ENCODE peak calls at places on chromosomes 3 and 15, in six cellular contexts. One of them, this sample, is unnamed.

GRCh38 chr3:12107071-12107713 is 51.5 kb downstream of the TIMP4 start:
- DNase-seq in transverse colon: no peak
- DNase-seq in SK-N-SH: peak
- DNase-seq in Panc1: no peak
- DNase-seq in stomach: no peak
- DNase-seq in sigmoid colon: no peak
- DNase-seq in this sample: no peak

GRCh38 chr3:195692781-195693427 is 27.9 kb upstream of the MUC20 start:
- DNase-seq in transverse colon: no peak
- DNase-seq in SK-N-SH: no peak
- DNase-seq in Panc1: no peak
- DNase-seq in sigmoid colon: no peak
- DNase-seq in stomach: no peak
- DNase-seq in this sample: no peak

GRCh38 chr3:175144368-175144767 is 285.2 kb downstream of the NAALADL2 start:
- DNase-seq in sigmoid colon: no peak
- DNase-seq in SK-N-SH: no peak
- DNase-seq in stomach: no peak
- DNase-seq in Panc1: no peak
- DNase-seq in transverse colon: no peak
- DNase-seq in this sample: no peak

GRCh38 chr3:164113406-164114332 is 964.6 kb downstream of the SI start:
- DNase-seq in transverse colon: no peak
- DNase-seq in sigmoid colon: no peak
- DNase-seq in SK-N-SH: no peak
- DNase-seq in Panc1: no peak
- DNase-seq in stomach: no peak
- DNase-seq in this sample: no peak

GRCh38 chr3:35223636-35224035 is 415.7 kb upstream of the ARPP21 start:
- DNase-seq in SK-N-SH: no peak
- DNase-seq in transverse colon: no peak
- DNase-seq in sigmoid colon: no peak
- DNase-seq in stomach: no peak
- DNase-seq in Panc1: no peak
- DNase-seq in this sample: no peak

GRCh38 chr3:95813261-95813660 is 1001.1 kb upstream of the EPHA6 start:
- DNase-seq in stomach: no peak
- DNase-seq in Panc1: no peak
- DNase-seq in SK-N-SH: no peak
- DNase-seq in sigmoid colon: no peak
- DNase-seq in transverse colon: no peak
- DNase-seq in this sample: no peak

GRCh38 chr15:31262901-31263671 is 63.5 kb upstream of the KLF13 start:
- DNase-seq in stomach: peak
- DNase-seq in transverse colon: peak
- DNase-seq in Panc1: no peak
- DNase-seq in SK-N-SH: no peak
- DNase-seq in sigmoid colon: peak
- DNase-seq in this sample: peak

GRCh38 chr3:122305818-122306621 is 19.0 kb upstream of the CSTA start:
- DNase-seq in sigmoid colon: no peak
- DNase-seq in SK-N-SH: no peak
- DNase-seq in transverse colon: peak
- DNase-seq in Panc1: peak
- DNase-seq in stomach: peak
- DNase-seq in this sample: no peak

GRCh38 chr3:63228677-63229076 is 49.4 kb upstream of the SYNPR start:
- DNase-seq in stomach: no peak
- DNase-seq in transverse colon: no peak
- DNase-seq in SK-N-SH: peak
- DNase-seq in sigmoid colon: no peak
- DNase-seq in Panc1: peak
- DNase-seq in this sample: peak

GRCh38 chr3:177026505-177027277 is 170.6 kb downstream of the TBL1XR1 start:
- DNase-seq in Panc1: no peak
- DNase-seq in sigmoid colon: no peak
- DNase-seq in stomach: no peak
- DNase-seq in SK-N-SH: no peak
- DNase-seq in transverse colon: no peak
- DNase-seq in this sample: no peak

GRCh38 chr3:165622356-165622755 is 214.9 kb downstream of the BCHE start:
- DNase-seq in sigmoid colon: no peak
- DNase-seq in transverse colon: no peak
- DNase-seq in Panc1: no peak
- DNase-seq in stomach: no peak
- DNase-seq in SK-N-SH: no peak
- DNase-seq in this sample: no peak

DNA sequence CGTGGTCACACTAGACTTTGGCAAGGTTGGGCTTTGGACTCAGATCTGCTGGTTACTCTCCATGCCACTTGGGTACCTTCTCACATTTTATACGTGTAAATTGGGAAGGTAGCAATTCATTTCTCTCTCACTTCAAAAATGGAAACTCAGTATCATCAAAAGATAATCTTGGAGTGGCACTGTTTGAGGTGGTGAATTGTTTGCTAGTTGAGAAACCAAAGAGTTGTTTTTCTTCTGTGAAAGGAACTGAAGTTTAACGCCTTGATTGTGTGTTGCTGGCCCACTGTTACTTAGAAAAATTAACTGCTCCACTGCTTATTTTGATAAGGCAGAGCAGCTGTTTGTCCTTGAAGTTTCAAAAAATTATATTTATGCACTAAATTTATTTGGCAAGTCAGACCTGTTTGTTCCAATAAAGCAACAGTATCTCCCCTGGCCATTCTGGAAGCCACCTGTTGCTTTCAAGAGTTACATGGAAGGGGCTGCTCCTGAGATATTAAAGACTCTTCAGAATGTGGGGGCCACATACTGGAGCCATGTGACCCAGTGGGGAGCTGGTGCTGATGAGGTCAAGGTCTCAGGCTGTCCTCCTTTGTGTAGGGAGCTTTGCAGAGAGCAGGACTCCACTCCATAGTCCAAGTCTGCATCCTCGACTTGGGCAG is 16.2 kb downstream of the PLCL2 start:
- DNase-seq in SK-N-SH: no peak
- DNase-seq in Panc1: no peak
- DNase-seq in stomach: no peak
- DNase-seq in transverse colon: no peak
- DNase-seq in sigmoid colon: no peak
- DNase-seq in this sample: no peak
- H3K4me3 ChIP-seq in SK-N-SH: no peak
- H3K4me3 ChIP-seq in Panc1: no peak
- H3K4me3 ChIP-seq in stomach: no peak
- H3K4me3 ChIP-seq in transverse colon: no peak
- H3K4me3 ChIP-seq in sigmoid colon: no peak
- H3K4me3 ChIP-seq in this sample: no peak

GRCh38 chr15:95875141-95875643 is 455.3 kb upstream of the NR2F2 start:
- DNase-seq in sigmoid colon: no peak
- DNase-seq in SK-N-SH: no peak
- DNase-seq in stomach: peak
- DNase-seq in transverse colon: no peak
- DNase-seq in Panc1: no peak
- DNase-seq in this sample: peak
- TF ChIP-seq POLR2AphosphoS5 in sigmoid colon: no peak
- TF ChIP-seq POLR2AphosphoS5 in SK-N-SH: no peak
- TF ChIP-seq POLR2AphosphoS5 in stomach: no peak
- TF ChIP-seq POLR2AphosphoS5 in transverse colon: no peak
- TF ChIP-seq POLR2AphosphoS5 in Panc1: no peak
- TF ChIP-seq POLR2AphosphoS5 in this sample: peak

DNA sequence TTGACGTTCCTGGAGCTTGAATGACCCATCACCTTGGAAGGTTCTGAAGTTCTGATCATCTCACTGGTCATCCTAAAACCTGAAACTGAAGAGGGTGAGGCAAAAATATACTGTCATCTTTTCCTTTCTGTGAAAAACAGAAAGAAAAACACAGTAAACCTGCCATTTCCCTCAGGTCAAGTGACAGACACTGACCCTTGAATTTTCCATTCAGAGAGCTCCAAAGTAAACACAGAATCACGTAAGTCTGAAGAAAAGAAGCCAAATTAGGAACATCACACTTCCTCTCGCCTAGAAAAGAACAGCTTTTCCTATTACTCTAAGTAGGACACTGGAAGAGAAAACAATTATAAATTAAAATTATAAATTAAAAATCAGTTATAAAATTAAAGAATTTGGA is 78.7 kb upstream of the TGFBR2 start:
- DNase-seq in sigmoid colon: no peak
- DNase-seq in transverse colon: no peak
- DNase-seq in stomach: no peak
- DNase-seq in SK-N-SH: no peak
- DNase-seq in Panc1: no peak
- DNase-seq in this sample: no peak
- H3K4me3 ChIP-seq in sigmoid colon: no peak
- H3K4me3 ChIP-seq in transverse colon: no peak
- H3K4me3 ChIP-seq in stomach: no peak
- H3K4me3 ChIP-seq in SK-N-SH: no peak
- H3K4me3 ChIP-seq in Panc1: no peak
- H3K4me3 ChIP-seq in this sample: no peak

GRCh38 chr15:40845511-40846284 is 1.9 kb downstream of the SPINT1 start:
- DNase-seq in Panc1: no peak
- DNase-seq in sigmoid colon: no peak
- DNase-seq in SK-N-SH: no peak
- DNase-seq in transverse colon: peak
- DNase-seq in stomach: peak
- DNase-seq in this sample: no peak
- TF ChIP-seq POLR2AphosphoS5 in Panc1: no peak
- TF ChIP-seq POLR2AphosphoS5 in sigmoid colon: no peak
- TF ChIP-seq POLR2AphosphoS5 in SK-N-SH: no peak
- TF ChIP-seq POLR2AphosphoS5 in transverse colon: peak
- TF ChIP-seq POLR2AphosphoS5 in stomach: no peak
- TF ChIP-seq POLR2AphosphoS5 in this sample: no peak

GRCh38 chr3:184604956-184605290 is 43.3 kb downstream of the EPHB3 start:
- DNase-seq in sigmoid colon: peak
- DNase-seq in transverse colon: no peak
- DNase-seq in stomach: no peak
- DNase-seq in Panc1: no peak
- DNase-seq in SK-N-SH: no peak
- DNase-seq in this sample: no peak

GRCh38 chr3:184603156-184604030 is 41.8 kb downstream of the EPHB3 start:
- DNase-seq in Panc1: no peak
- DNase-seq in transverse colon: no peak
- DNase-seq in stomach: no peak
- DNase-seq in SK-N-SH: no peak
- DNase-seq in sigmoid colon: no peak
- DNase-seq in this sample: no peak

GRCh38 chr3:184602406-184603155 is 41.0 kb downstream of the EPHB3 start:
- DNase-seq in transverse colon: no peak
- DNase-seq in stomach: no peak
- DNase-seq in sigmoid colon: peak
- DNase-seq in SK-N-SH: peak
- DNase-seq in Panc1: no peak
- DNase-seq in this sample: no peak

GRCh38 chr3:184601576-184602405 is 40.2 kb downstream of the EPHB3 start:
- DNase-seq in SK-N-SH: no peak
- DNase-seq in sigmoid colon: peak
- DNase-seq in Panc1: no peak
- DNase-seq in stomach: no peak
- DNase-seq in transverse colon: no peak
- DNase-seq in this sample: no peak

DNA sequence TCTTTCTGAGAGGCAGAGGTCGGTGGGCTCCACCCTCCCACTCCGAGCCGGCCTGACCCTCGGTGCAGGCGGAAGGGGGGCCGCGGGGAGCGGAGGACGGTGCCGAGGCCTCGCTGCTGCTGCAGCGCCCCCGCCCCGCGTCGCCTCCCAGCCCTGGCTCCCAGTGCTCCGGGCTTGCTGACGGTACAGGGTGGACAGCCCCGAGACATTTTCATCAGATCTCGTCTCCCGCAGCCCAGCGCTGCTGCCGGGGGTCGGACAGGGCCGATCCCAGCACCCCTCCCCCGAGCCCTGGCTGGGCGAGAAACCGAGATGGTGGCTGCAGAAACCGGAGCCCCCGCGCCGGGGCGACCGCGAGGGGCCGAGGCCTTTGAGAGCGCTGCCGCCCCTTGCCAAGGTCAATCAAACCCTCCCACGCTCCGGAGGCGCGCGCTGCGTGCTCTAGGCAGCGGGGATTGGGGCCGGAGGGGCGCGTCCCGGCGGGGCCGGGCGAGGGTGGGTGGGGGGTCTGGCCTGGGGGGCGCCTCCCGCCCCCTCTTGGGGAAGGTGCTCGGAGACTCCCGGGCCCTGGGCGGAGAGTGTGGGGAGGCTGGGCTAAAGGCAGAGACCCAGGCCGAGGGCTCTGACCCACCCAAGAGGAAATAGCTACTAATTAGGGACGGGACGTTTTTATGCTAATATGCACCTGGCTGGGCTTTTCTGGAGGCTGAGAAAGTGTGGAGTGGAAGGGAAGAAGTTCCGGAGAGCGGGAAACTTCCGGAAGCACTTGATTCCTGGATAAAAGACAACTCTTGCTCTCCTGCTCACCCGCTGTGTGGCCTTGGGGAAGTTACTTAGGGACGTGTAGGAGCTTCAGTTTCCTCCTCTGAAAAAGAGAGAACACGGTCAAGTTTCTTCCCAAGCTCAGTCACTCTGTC is 42.7 kb downstream of the EPHB3 start:
- DNase-seq in sigmoid colon: peak
- DNase-seq in SK-N-SH: no peak
- DNase-seq in Panc1: no peak
- DNase-seq in transverse colon: no peak
- DNase-seq in stomach: no peak
- DNase-seq in this sample: no peak
- H3K4me3 ChIP-seq in sigmoid colon: peak
- H3K4me3 ChIP-seq in SK-N-SH: no peak
- H3K4me3 ChIP-seq in Panc1: no peak
- H3K4me3 ChIP-seq in transverse colon: no peak
- H3K4me3 ChIP-seq in stomach: peak
- H3K4me3 ChIP-seq in this sample: peak

DNA sequence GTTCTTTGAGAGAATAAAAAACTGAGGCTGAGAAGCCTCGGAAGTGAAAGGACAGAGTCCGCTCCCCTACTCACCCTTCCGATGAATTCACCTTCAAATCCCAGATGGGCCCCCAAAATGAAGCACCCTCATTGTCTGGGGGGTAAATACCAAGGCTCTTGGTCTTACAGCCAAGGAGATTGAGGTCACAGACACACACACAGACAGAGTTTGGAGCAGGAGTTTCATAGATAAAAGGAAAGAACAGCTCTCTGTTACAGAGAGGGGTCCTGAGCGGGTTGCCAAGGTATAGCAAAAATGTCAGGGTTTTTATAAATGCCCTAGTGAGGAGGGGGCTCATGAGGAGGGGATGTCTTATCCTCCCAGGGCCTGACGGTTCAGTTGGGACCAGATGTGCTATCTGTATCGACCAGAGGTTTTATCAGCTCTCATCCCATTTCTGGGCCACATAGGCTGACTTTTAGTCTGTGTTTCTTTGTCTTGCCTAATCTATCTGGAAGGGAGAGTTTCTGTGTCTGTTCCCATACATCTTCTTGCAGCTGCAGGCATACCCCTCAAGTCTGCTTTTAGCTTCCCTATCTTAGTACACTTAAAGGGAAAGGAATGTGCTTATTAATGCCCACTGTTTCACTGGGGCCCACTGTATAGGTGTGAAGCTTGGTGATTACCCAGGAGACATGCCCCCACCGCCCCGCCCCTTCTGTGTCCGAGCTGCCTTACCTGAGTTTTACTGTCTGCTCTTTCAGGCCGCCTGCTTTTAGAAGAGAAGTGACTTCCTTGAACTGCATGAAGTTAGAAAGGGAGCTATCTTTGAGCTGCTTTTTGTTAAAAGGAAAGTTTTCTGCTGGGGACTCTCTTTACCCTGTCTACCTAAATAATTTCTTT is 66.8 kb upstream of the ATP11B start:
- DNase-seq in SK-N-SH: peak
- DNase-seq in sigmoid colon: no peak
- DNase-seq in Panc1: no peak
- DNase-seq in stomach: no peak
- DNase-seq in transverse colon: peak
- DNase-seq in this sample: no peak
- TF ChIP-seq POLR2AphosphoS5 in SK-N-SH: no peak
- TF ChIP-seq POLR2AphosphoS5 in sigmoid colon: no peak
- TF ChIP-seq POLR2AphosphoS5 in Panc1: no peak
- TF ChIP-seq POLR2AphosphoS5 in stomach: no peak
- TF ChIP-seq POLR2AphosphoS5 in transverse colon: no peak
- TF ChIP-seq POLR2AphosphoS5 in this sample: no peak